ENCODE peak calls at places on chromosomes 11 and 22, in four cellular contexts. W is A549, L is HepG2, Q is IMR-90. U is an unnamed sample.

GRCh38 chr11:22415481-22415880 is 77.3 kb downstream of the SLC17A6 start:
- DNase-seq in W (no peak), L (no peak), Q (no peak), U (no peak)

GRCh38 chr22:49812838-49813237 is 14.8 kb downstream of the BRD1 start:
- DNase-seq in W (no peak), L (no peak), Q (peak; percentile 37), U (no peak)

GRCh38 chr11:514606-515005 is 7.6 kb upstream of the RNH1 start:
- DNase-seq in W (no peak), L (no peak), Q (no peak), U (no peak)

GRCh38 chr22:21881841-21882753 is 14.7 kb upstream of the MAPK1 start:
- DNase-seq in W (no peak), L (no peak), Q (no peak), U (no peak)

GRCh38 chr11:100929377-100929776 is 200.2 kb downstream of the PGR start:
- DNase-seq in W (no peak), L (no peak), Q (peak; percentile 81), U (no peak)

GRCh38 chr11:65456418-65456817 is 33.8 kb downstream of the NEAT1 start:
- DNase-seq in W (no peak), L (no peak), Q (no peak), U (no peak)

GRCh38 chr22:36337365-36338130 is 50.2 kb downstream of the MYH9 start:
- DNase-seq in W (no peak), L (no peak), Q (no peak), U (no peak)

GRCh38 chr22:21446827-21447690 is 20.1 kb upstream of the TMEM191C start:
- DNase-seq in W (no peak), L (no peak), Q (no peak), U (no peak)

GRCh38 chr11:71451596-71452353 is 1.2 kb upstream of the NADSYN1 start:
- DNase-seq in W (no peak), L (peak; percentile 14), Q (no peak), U (no peak)

GRCh38 chr11:120115272-120116000 is 22.5 kb downstream of the TRIM29 start:
- DNase-seq in W (no peak), L (no peak), Q (no peak), U (peak; percentile 37)

GRCh38 chr11:28777126-28777525 is 668.9 kb downstream of the METTL15 start:
- DNase-seq in W (no peak), L (no peak), Q (no peak), U (no peak)

GRCh38 chr11:130902380-130902779 is 13.9 kb downstream of the SNX19 start:
- DNase-seq in W (no peak), L (no peak), Q (no peak), U (no peak)

GRCh38 chr11:83007909-83008580 is 63.7 kb downstream of the RAB30 start:
- DNase-seq in W (no peak), L (peak; percentile 88), Q (peak; percentile 24), U (peak; percentile 62)

GRCh38 chr11:110349109-110349996 is 52.9 kb upstream of the RDX start:
- DNase-seq in W (no peak), L (no peak), Q (no peak), U (no peak)

GRCh38 chr22:35581023-35581413 is 36.1 kb downstream of the MB start:
- DNase-seq in W (no peak), L (no peak), Q (no peak), U (no peak)

GRCh38 chr11:199004-199581 is 6.2 kb downstream of the SCGB1C1 start:
- DNase-seq in W (no peak), L (no peak), Q (no peak), U (no peak)

GRCh38 chr11:12174145-12175143 is 64.1 kb downstream of the MICAL2 start:
- DNase-seq in W (no peak), L (no peak), Q (peak; percentile 81), U (no peak)

GRCh38 chr11:30960387-30960992 is 374.3 kb upstream of the MPPED2 start:
- DNase-seq in W (peak; percentile 75), L (peak; percentile 44), Q (peak; percentile 47), U (peak; percentile 6)

GRCh38 chr11:94134651-94135512 is 6.2 kb downstream of the PANX1 start:
- DNase-seq in W (no peak), L (no peak), Q (peak; percentile 96), U (no peak)

GRCh38 chr11:86818466-86819282 is 18.3 kb downstream of the PRSS23 start:
- DNase-seq in W (peak; percentile 82), L (peak; percentile 42), Q (peak; percentile 81), U (peak; percentile 49)

GRCh38 chr11:102773388-102773787 is 7.0 kb downstream of the MMP10 start:
- DNase-seq in W (no peak), L (no peak), Q (no peak), U (no peak)

GRCh38 chr11:3139481-3140290 is 25.4 kb downstream of the OSBPL5 start:
- DNase-seq in W (no peak), L (no peak), Q (no peak), U (no peak)

GRCh38 chr11:46461461-46461927 is 69.9 kb upstream of the CHRM4 start:
- DNase-seq in W (no peak), L (peak; percentile 74), Q (peak; percentile 44), U (no peak)

GRCh38 chr11:110524227-110524626 is 94.5 kb downstream of the FDX1 start:
- DNase-seq in W (peak; percentile 28), L (no peak), Q (peak; percentile 99), U (no peak)

GRCh38 chr22:37999640-38000272 is 15.4 kb upstream of the SOX10 start:
- DNase-seq in W (no peak), L (no peak), Q (peak; percentile 61), U (peak; percentile 32)

GRCh38 chr11:12784987-12785386 is 110.8 kb downstream of the TEAD1 start:
- DNase-seq in W (no peak), L (no peak), Q (no peak), U (no peak)

GRCh38 chr11:67293090-67293489 is 4.0 kb downstream of the ANKRD13D start:
- DNase-seq in W (no peak), L (no peak), Q (peak; percentile 65), U (no peak)

GRCh38 chr11:27254744-27255446 is 108.1 kb downstream of the CCDC34 start:
- DNase-seq in W (no peak), L (no peak), Q (peak; percentile 54), U (no peak)

GRCh38 chr11:8810331-8811301 is 100.4 kb upstream of the AKIP1 start:
- DNase-seq in W (no peak), L (peak; percentile 63), Q (peak; percentile 81), U (peak; percentile 61)

GRCh38 chr22:38758276-38758945 is 2.6 kb upstream of the SUN2 start:
- DNase-seq in W (no peak), L (no peak), Q (no peak), U (peak; percentile 20)

GRCh38 chr22:46108564-46109473 is 41.5 kb upstream of the PPARA start:
- DNase-seq in W (peak; percentile 73), L (peak; percentile 42), Q (peak; percentile 23), U (peak; percentile 67)

GRCh38 chr11:61895046-61895717 is 3.8 kb upstream of the FADS3 start:
- DNase-seq in W (no peak), L (no peak), Q (no peak), U (no peak)

GRCh38 chr11:24078056-24078455 is 418.8 kb upstream of the LUZP2 start:
- DNase-seq in W (no peak), L (no peak), Q (peak; percentile 87), U (no peak)

GRCh38 chr11:8822476-8822875 is 88.5 kb upstream of the AKIP1 start:
- DNase-seq in W (no peak), L (no peak), Q (no peak), U (no peak)

GRCh38 chr11:100010393-100010792 is 676.7 kb upstream of the ARHGAP42 start:
- DNase-seq in W (no peak), L (no peak), Q (no peak), U (no peak)

GRCh38 chr22:44707752-44708151 is 5.7 kb downstream of the PRR5 start:
- DNase-seq in W (no peak), L (no peak), Q (peak; percentile 70), U (no peak)

GRCh38 chr22:27962268-27963191 is 43.5 kb upstream of the PITPNB start:
- DNase-seq in W (no peak), L (no peak), Q (peak; percentile 21), U (no peak)

GRCh38 chr22:27961182-27961581 is 42.1 kb upstream of the PITPNB start:
- DNase-seq in W (no peak), L (no peak), Q (no peak), U (no peak)

GRCh38 chr22:27961680-27962079 is 42.6 kb upstream of the PITPNB start:
- DNase-seq in W (no peak), L (no peak), Q (no peak), U (no peak)

GRCh38 chr22:27959335-27960090 is 40.5 kb upstream of the PITPNB start:
- DNase-seq in W (no peak), L (no peak), Q (no peak), U (no peak)
- TF ChIP-seq MAZ in W (no peak), L (no peak), Q (no peak), U (no peak)

GRCh38 chr22:29334696-29335344 is 19.3 kb upstream of the RASL10A start:
- DNase-seq in W (peak; percentile 15), L (peak; percentile 43), Q (no peak), U (no peak)
- TF ChIP-seq MAZ in W (no peak), L (no peak), Q (no peak), U (no peak)

DNA sequence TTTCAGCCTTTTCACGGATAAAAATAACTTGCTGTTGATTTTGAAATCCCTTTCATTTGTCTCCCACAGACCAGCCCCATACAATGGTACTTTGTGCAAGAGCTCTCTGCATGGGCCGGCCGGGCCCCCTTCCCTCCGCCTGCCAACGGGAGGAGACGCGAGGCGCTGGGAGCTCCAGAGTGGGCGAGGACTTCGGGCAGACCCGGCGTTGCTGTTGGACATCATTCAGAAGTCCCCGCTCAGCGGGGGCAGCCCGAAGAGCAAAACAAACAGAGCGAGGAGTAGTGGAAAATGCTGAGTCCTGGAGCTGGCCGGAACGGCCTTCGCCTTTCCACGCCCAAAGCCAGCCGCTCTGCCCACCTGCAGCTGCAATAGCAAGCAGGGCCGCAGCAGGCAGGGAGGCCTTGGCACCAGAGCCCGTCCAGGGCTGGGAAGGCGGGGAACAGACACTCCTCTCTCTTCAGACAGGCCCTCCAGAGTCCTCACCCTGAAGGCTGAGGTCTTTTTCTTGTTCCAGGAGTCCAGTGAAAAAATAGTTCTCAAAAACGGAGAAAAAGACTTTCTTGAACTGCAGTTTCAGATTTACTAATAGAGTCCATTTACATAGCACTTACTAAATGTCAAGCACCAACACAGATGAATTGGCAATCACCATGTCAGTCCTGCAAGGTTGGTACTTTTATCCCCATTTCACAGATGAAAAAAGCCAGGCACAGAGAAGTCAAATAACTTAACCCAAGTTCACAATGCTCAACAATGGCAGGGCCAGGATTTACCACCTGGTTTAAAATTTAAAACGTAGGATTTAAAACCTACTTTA is 135.5 kb downstream of the ETS1 start:
- DNase-seq in W (no peak), L (peak; percentile 82), Q (peak; percentile 57), U (no peak)
- TF ChIP-seq MAZ in W (no peak), L (peak; percentile 89), Q (peak; percentile 26), U (no peak)

DNA sequence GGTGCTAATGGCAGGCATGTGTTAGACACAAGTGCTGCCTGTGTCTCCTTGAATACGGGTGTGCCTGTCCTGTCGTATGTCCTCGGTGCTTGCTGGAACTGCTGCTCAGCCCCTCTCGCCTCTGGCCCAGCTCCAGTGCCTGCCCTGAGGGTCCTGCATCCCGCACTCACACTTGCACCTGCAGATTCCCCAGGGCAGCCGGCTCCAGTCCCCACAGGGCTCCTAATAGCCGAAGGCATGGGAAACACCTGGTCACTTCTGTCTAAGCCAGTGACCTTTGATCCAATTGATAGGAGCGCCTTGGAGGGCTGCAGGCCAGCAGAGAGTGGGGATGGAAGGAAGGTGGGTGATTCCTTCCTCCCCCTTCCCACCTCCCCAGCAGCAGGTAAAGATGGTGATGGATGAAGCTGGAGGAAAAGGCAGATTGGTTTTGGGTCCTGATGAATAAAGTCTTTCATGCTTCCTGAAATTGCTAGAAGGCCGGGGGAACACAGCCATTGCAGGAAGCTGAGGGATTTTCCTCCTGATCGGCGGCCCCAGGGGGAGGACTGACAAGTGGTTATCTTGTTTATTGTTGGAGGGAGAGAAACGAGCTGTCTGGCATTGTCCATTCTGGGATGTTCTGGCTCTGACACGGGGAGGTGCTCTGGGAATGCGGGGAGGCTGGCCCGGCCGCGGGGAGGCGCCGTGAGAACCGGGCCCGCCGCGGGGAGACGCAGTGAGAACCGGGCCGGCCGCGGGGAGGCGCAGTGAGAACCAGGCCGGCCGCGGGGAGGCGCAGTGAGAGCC is 110.9 kb upstream of the B3GAT1 start:
- DNase-seq in W (no peak), L (no peak), Q (no peak), U (no peak)
- TF ChIP-seq MAZ in W (no peak), L (no peak), Q (no peak), U (no peak)